ENCODE peak calls at places on chromosome 5, in five cellular contexts. Y is K562, K is bronchial epithelial cell, Q is esophagus squamous epithelium, T is GM13977. L is an unnamed sample.

GRCh38 chr5:101942321-101942882 is 353.7 kb downstream of the SLCO4C1 start:
- DNase-seq in Y (peak; percentile 1), K (peak; percentile 52), Q (no peak), T (peak; percentile 10), L (peak; percentile 6)

GRCh38 chr5:31990701-31991110 is 183.4 kb downstream of the GOLPH3 start:
- DNase-seq in Y (no peak), K (peak; percentile 66), Q (no peak), T (no peak), L (no peak)

GRCh38 chr5:156414381-156414780 is 87.4 kb downstream of the SGCD start:
- DNase-seq in Y (no peak), K (no peak), Q (no peak), T (no peak), L (no peak)

GRCh38 chr5:15260347-15261278 is 239.4 kb upstream of the FBXL7 start:
- DNase-seq in Y (no peak), K (no peak), Q (no peak), T (no peak), L (peak; percentile 30)

GRCh38 chr5:154197801-154198461 is 7.4 kb downstream of the GALNT10 start:
- DNase-seq in Y (peak; percentile 46), K (peak; percentile 96), Q (no peak), T (no peak), L (no peak)

GRCh38 chr5:59496524-59497134 is 396.9 kb downstream of the PDE4D start:
- DNase-seq in Y (peak; percentile 5), K (no peak), Q (no peak), T (no peak), L (no peak)

GRCh38 chr5:6859951-6860638 is 146.9 kb downstream of the TENT4A start:
- DNase-seq in Y (no peak), K (no peak), Q (no peak), T (no peak), L (no peak)

GRCh38 chr5:120818128-120818527 is 354.0 kb downstream of the PRR16 start:
- DNase-seq in Y (peak; percentile 4), K (no peak), Q (no peak), T (no peak), L (no peak)

GRCh38 chr5:61275841-61276240 is 56.2 kb upstream of the ZSWIM6 start:
- DNase-seq in Y (peak; percentile 9), K (peak; percentile 75), Q (no peak), T (no peak), L (no peak)

GRCh38 chr5:36507332-36507952 is 99.0 kb upstream of the SLC1A3 start:
- DNase-seq in Y (peak; percentile 84), K (peak; percentile 48), Q (peak; percentile 2), T (peak; percentile 65), L (peak; percentile 82)

GRCh38 chr5:96293966-96294886 is 138.8 kb downstream of the PCSK1 start:
- DNase-seq in Y (no peak), K (peak; percentile 62), Q (no peak), T (no peak), L (no peak)

GRCh38 chr5:158758666-158759065 is 341.1 kb downstream of the EBF1 start:
- DNase-seq in Y (no peak), K (peak; percentile 16), Q (no peak), T (no peak), L (no peak)

GRCh38 chr5:112253478-112254250 is 165.4 kb downstream of the EPB41L4A start:
- DNase-seq in Y (no peak), K (peak; percentile 89), Q (no peak), T (no peak), L (no peak)

GRCh38 chr5:178324481-178325310 is 92.1 kb upstream of the PHYKPL start:
- DNase-seq in Y (no peak), K (no peak), Q (no peak), T (peak; percentile 67), L (no peak)

GRCh38 chr5:109837226-109837861 is 147.6 kb downstream of the MAN2A1 start:
- DNase-seq in Y (no peak), K (no peak), Q (no peak), T (no peak), L (no peak)

GRCh38 chr5:39299962-39300361 is 64.3 kb downstream of the C9 start:
- DNase-seq in Y (no peak), K (no peak), Q (no peak), T (no peak), L (no peak)

GRCh38 chr5:179327026-179327735 is 18.1 kb downstream of the ADAMTS2 start:
- DNase-seq in Y (no peak), K (no peak), Q (no peak), T (no peak), L (no peak)

GRCh38 chr5:113331201-113331551 is 103.6 kb downstream of the TSSK1B start:
- DNase-seq in Y (no peak), K (no peak), Q (no peak), T (no peak), L (peak; percentile 65)

GRCh38 chr5:132259061-132259851 is 1.8 kb downstream of the PDLIM4 start:
- DNase-seq in Y (peak; percentile 69), K (peak; percentile 76), Q (no peak), T (no peak), L (peak; percentile 59)

GRCh38 chr5:99032234-99033013 is 103.6 kb upstream of the CHD1 start:
- DNase-seq in Y (peak; percentile 84), K (peak; percentile 71), Q (no peak), T (peak; percentile 29), L (peak; percentile 90)

GRCh38 chr5:114018178-114018577 is 343.7 kb upstream of the KCNN2 start:
- DNase-seq in Y (no peak), K (no peak), Q (no peak), T (no peak), L (peak; percentile 45)

GRCh38 chr5:124790261-124790894 is 43.9 kb upstream of the ZNF608 start:
- DNase-seq in Y (no peak), K (peak; percentile 72), Q (no peak), T (no peak), L (no peak)

GRCh38 chr5:41924872-41925554 is at the start of gene FBXO4:
- DNase-seq in Y (peak; percentile 95), K (peak; percentile 67), Q (peak; percentile 12), T (peak; percentile 77), L (peak; percentile 90)

GRCh38 chr5:159838551-159839222 is 77.6 kb upstream of the ADRA1B start:
- DNase-seq in Y (no peak), K (peak; percentile 95), Q (no peak), T (no peak), L (no peak)

GRCh38 chr5:159836691-159837090 is 79.6 kb upstream of the ADRA1B start:
- DNase-seq in Y (no peak), K (no peak), Q (no peak), T (no peak), L (no peak)

GRCh38 chr5:159833846-159834245 is 82.4 kb upstream of the ADRA1B start:
- DNase-seq in Y (no peak), K (no peak), Q (no peak), T (no peak), L (no peak)

GRCh38 chr5:159837860-159838259 is 78.4 kb upstream of the ADRA1B start:
- DNase-seq in Y (no peak), K (peak; percentile 82), Q (no peak), T (no peak), L (no peak)

GRCh38 chr5:159833088-159833487 is 83.2 kb upstream of the ADRA1B start:
- DNase-seq in Y (no peak), K (no peak), Q (no peak), T (no peak), L (no peak)
- TF ChIP-seq CTCF in Y (no peak), K (peak; percentile 4), Q (no peak), T (no peak), L (no peak)

GRCh38 chr5:86039351-86039750 is 578.4 kb upstream of the COX7C start:
- DNase-seq in Y (no peak), K (no peak), Q (no peak), T (no peak), L (no peak)
- TF ChIP-seq CTCF in Y (no peak), K (no peak), Q (no peak), T (no peak), L (no peak)

GRCh38 chr5:167970002-167970401 is 321.4 kb upstream of the WWC1 start:
- DNase-seq in Y (no peak), K (no peak), Q (no peak), T (peak; percentile 30), L (no peak)
- TF ChIP-seq CTCF in Y (no peak), K (no peak), Q (no peak), T (no peak), L (no peak)

GRCh38 chr5:165805756-165806155 is 2300.3 kb downstream of the MAT2B start:
- DNase-seq in Y (no peak), K (no peak), Q (no peak), T (no peak), L (peak; percentile 21)
- TF ChIP-seq CTCF in Y (no peak), K (no peak), Q (no peak), T (no peak), L (no peak)

DNA sequence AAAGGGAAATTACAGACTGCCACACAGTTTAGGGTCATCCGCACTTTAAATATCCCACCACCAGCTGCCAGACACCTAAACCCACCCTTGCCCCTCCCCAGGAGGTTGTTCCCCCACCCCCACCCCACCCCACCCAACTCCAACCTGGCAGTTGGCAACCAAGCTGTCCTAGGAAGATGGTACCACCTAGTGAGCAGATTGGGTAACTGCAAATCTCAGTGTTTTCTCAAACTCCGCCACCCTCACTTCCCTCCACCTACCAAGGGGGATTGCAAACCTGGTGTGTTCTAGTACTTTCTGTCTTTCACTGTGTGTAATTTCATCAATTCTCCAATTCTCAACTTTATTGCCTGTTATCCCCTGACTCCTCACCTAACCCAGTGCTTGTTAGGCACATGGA is 323.8 kb upstream of the IRX2 start:
- DNase-seq in Y (peak; percentile 6), K (no peak), Q (no peak), T (no peak), L (no peak)
- TF ChIP-seq CTCF in Y (no peak), K (peak; percentile 14), Q (no peak), T (no peak), L (no peak)

GRCh38 chr5:122195784-122196394 is 66.5 kb downstream of the ZNF474 start:
- DNase-seq in Y (peak; percentile 53), K (peak; percentile 60), Q (no peak), T (no peak), L (peak; percentile 74)
- TF ChIP-seq CTCF in Y (peak; percentile 58), K (peak; percentile 72), Q (peak; percentile 56), T (peak; percentile 43), L (peak; percentile 73)